ENCODE peak calls at places on chromosomes 12 and 14, in five cellular contexts. C is mammary epithelial cell, R is astrocyte of the spinal cord, W is neural progenitor cell, P is HL-60. K is an unnamed sample.

GRCh38 chr12:89872922-89873630 is 164.4 kb upstream of the ATP2B1 start:
- DNase-seq in R (no peak), P (no peak), C (no peak), W (no peak), K (no peak)

GRCh38 chr12:45469902-45470301 is 254.0 kb downstream of the ANO6 start:
- DNase-seq in P (no peak), R (no peak), W (no peak), C (no peak), K (no peak)

GRCh38 chr12:108700833-108701450 is 30.4 kb downstream of the CORO1C start:
- DNase-seq in R (no peak), C (peak), W (no peak), P (no peak), K (no peak)

GRCh38 chr12:109730306-109731145 is 16.9 kb downstream of the FAM222A start:
- DNase-seq in R (no peak), P (no peak), C (no peak), W (no peak), K (no peak)

GRCh38 chr12:49345840-49346658 is 639 bp upstream of the DNAJC22 start:
- DNase-seq in P (no peak), C (no peak), W (no peak), R (no peak), K (no peak)

GRCh38 chr12:54932691-54933090 is 51.9 kb downstream of the TESPA1 start:
- DNase-seq in C (peak), P (no peak), R (no peak), W (no peak), K (no peak)

GRCh38 chr14:84312551-84312950 is 1217.4 kb upstream of the FLRT2 start:
- DNase-seq in W (no peak), R (no peak), P (no peak), C (no peak), K (no peak)

GRCh38 chr14:88542857-88543795 is 11.7 kb downstream of the PTPN21 start:
- DNase-seq in C (no peak), P (no peak), R (no peak), W (no peak), K (no peak)

GRCh38 chr12:67442347-67442841 is 173.2 kb downstream of the CAND1 start:
- DNase-seq in W (no peak), P (no peak), C (no peak), R (no peak), K (no peak)

DNA sequence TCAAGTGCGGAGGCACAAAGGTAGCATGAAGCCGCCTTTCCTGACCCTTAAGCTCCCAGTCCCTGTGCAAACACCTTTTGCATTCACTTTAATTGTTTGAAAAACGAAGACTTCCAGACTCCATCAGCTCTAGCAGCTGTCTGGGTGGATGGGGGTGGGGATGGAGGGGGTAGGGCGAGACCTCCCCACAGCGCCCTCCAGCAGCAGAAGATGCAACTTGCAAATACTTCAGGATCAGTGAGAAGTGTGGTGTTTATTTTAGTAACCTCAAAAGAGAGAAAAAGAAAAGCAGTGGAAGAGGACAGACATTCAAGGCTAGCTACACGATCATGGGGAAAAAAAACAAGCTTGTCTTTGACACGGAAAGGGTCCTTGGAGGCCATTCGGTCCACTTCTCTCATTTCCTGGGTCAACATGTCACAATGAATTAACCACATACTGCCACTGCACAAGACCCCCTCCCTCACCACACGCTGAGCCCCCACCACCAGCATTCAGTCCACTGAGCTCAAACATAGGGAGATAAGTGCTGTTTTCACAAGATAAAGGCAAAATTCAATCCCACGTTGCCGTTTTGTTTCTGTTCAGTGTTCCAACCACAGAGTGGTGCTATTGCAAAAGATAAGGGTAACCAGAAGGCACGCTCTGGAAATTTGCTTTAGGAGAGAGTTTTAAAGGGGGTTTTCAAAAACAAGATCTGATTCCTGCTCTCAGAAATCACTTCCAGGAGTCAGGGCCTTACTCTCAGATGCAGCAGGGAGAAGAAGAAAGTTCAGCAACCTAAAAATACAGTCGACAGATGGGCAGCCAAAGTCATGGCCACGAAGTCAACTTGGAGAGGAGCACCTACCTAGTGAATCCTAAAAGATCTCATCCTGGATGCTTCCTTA is 3.3 kb upstream of the NTF3 start:
- DNase-seq in P (no peak), R (no peak), C (no peak), W (peak), K (no peak)
- H3K4me3 ChIP-seq in P (no peak), R (no peak), C (no peak), W (peak), K (no peak)

DNA sequence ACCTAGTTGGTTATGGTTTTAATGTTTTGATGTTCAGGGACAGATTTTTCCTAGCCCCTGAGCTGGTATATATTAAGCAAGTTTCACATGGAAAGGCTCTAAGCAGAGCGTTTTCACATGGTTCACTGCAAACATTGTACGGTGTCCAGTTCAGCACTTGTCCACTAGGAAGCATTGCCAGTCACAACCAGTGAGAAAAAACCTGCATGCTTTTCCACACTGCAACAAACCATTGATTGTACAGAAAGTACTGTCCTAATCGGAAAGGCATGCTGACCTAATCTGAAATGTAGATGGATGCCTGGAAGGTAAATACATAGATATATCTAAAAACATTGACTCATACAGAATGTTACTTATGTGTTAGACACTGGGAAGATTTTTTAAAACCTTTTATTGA is 25.0 kb upstream of the NPAS3 start:
- DNase-seq in R (peak), W (no peak), P (no peak), C (peak), K (no peak)
- TF ChIP-seq CTCF in R (peak), W (peak), P (no peak), C (peak), K (no peak)

DNA sequence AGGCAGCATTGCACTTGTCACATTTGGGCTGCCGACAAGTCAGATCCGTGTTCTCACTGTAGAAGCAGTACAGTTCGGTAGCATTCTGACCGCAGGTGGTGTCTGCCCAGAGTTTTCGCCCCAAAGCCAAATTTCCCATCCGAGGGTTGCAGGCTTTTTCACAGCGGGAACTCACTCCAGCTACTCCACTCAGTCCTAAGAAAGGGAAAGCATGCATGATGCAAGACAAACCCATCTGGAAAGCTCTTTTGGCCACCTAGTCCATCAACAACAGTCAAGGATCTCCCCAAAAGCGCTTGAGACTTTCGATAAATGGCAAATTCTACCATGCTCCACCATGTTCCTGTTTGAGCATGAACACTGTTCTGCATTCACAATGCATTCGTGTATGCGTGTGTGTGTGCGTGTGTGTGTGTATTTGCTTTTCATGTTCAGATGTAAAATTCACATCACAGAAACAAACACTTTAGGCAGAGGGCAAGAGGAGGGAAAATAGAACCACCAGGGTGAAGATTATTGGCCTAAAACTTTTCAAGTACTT is 3.2 kb downstream of the NTN4 start:
- DNase-seq in R (no peak), C (no peak), P (no peak), W (no peak), K (no peak)
- H3K4me3 ChIP-seq in R (no peak), C (no peak), P (no peak), W (no peak), K (no peak)

DNA sequence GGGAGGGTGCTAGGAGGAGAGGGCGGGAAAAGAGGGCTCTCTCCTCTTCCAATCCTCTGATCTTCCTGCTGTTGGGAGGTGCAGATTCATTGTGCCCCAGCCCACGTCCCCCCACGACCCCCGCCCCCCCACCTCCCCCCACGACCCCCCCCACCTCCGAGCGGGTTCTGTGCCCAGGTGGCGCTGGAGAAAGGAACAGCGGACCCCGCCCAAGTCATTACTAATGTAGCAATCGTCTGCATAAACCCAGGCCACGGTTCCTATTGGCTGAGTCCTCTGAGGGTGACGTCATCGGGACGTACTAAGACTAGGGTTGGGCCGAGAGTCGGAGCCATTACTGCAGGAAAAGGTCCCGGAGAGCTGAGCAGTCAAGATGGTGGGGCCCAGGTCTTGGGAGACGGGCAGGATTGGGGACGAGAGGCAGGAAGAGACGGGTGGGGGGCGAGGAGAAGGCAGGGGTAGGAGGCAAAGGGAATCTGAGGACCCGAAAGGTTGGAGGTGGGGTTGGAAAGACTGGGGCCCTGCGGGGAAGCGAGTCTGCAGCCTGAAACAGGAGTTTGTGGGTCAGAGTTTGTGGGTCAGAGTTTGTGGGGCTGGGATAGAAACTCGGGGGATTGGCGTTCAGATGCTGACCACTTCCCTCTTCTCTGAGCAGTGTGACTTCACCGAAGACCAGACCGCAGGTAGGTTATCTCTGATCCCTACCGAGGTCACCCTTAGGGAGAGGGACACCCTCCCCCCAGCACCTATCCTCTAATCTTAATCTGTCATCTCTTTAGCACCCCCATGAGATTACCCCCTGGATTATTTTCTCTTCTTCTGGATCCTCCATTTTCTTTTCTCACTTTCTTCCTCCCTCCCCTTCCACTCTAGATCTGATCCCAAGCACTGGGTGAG is at the start of gene MYL6:
- DNase-seq in C (peak), P (peak), R (peak), W (peak), K (peak)
- TF ChIP-seq CTCF in C (no peak), P (no peak), R (no peak), W (no peak), K (no peak)

GRCh38 chr14:23308721-23309445 is 2.2 kb downstream of the BCL2L2 start:
- DNase-seq in W (no peak), P (no peak), R (no peak), C (no peak), K (no peak)
- H3K4me3 ChIP-seq in W (no peak), P (no peak), R (peak), C (peak), K (no peak)

GRCh38 chr12:124578445-124578844 is 11.0 kb upstream of the NCOR2 start:
- DNase-seq in C (no peak), W (no peak), R (no peak), P (no peak), K (no peak)
- TF ChIP-seq CTCF in C (peak), W (no peak), R (no peak), P (no peak), K (no peak)

GRCh38 chr14:100069161-100069800 is 4.1 kb downstream of the EVL start:
- DNase-seq in P (no peak), R (no peak), C (no peak), W (no peak), K (no peak)
- H3K4me3 ChIP-seq in P (no peak), R (no peak), C (no peak), W (no peak), K (peak)

K was measured in GM12864.